ENCODE peak calls at places on chromosomes 11 and 22, in nine cellular contexts. E is cortex of kidney; B is H1; S is left cardiac atrium; I is fibroblast of pulmonary artery; L is stimulated activated CD4-positive, alpha-beta T cell treated with anti-CD3 and anti-CD28 coated beads, Interleukin-15, amount 100 ng/mL, for 24 hours; G is NCI-H460; U is GM12864; M is 8988T. K is an unnamed sample.

GRCh38 chr22:38122616-38123015 is 12.1 kb upstream of the BAIAP2L2 start:
- DNase-seq in S (no peak), L (no peak), G (no peak), B (no peak), M (no peak), I (no peak), E (no peak), U (no peak), K (no peak)

GRCh38 chr22:50114221-50114981 is 24.6 kb downstream of the MOV10L1 start:
- DNase-seq in M (no peak), S (no peak), U (no peak), B (no peak), I (peak), G (no peak), L (no peak), E (no peak), K (no peak)

GRCh38 chr11:118908264-118908663 is 17.5 kb downstream of the BCL9L start:
- DNase-seq in U (no peak), M (no peak), L (no peak), G (no peak), I (no peak), S (no peak), E (no peak), B (no peak), K (no peak)

GRCh38 chr11:129440028-129440630 is 64.5 kb downstream of the BARX2 start:
- DNase-seq in E (no peak), I (no peak), U (no peak), L (no peak), B (no peak), M (no peak), G (no peak), S (no peak), K (no peak)

GRCh38 chr11:20599424-20600346 is at the start of gene SLC6A5:
- DNase-seq in S (peak), B (peak), G (peak), I (peak), L (peak), U (no peak), M (peak), E (no peak), K (peak)

GRCh38 chr22:21972293-21972779 is 10.3 kb downstream of the TOP3B start:
- DNase-seq in S (no peak), U (no peak), L (peak), B (peak), I (peak), E (no peak), M (peak), G (peak), K (peak)

GRCh38 chr11:128522943-128523518 is 64.3 kb downstream of the ETS1 start:
- DNase-seq in L (peak), S (no peak), M (no peak), I (no peak), E (no peak), B (no peak), G (no peak), U (no peak), K (peak)

GRCh38 chr11:31640611-31641010 is 131.0 kb downstream of the ELP4 start:
- DNase-seq in I (no peak), E (peak), U (no peak), G (no peak), B (no peak), M (no peak), L (no peak), S (no peak), K (no peak)

GRCh38 chr22:22371031-22371541 is 126.5 kb downstream of the VPREB1 start:
- DNase-seq in E (no peak), I (no peak), U (no peak), B (no peak), L (no peak), S (no peak), G (no peak), M (no peak), K (no peak)

K was measured in activated CD4-positive, alpha-beta memory T cell treated with anti-CD3 and anti-CD28 coated beads, Interleukin-2, amount 10 ng/mL, durations not matched to agents 7 days and 5 days.